ENCODE peak calls at places on chromosome 17, in nine cellular contexts. P, X, L, C, M, G, Y, A and J are unnamed samples.

GRCh38 chr17:28193241-28193640 is 125.8 kb upstream of the TMEM97 start:
- DNase-seq in P (no peak), X (peak; percentile 25), L (no peak), C (peak; percentile 4), M (no peak), G (no peak), Y (no peak), A (no peak), J (no peak)

GRCh38 chr17:13362341-13363122 is 239.2 kb downstream of the HS3ST3A1 start:
- DNase-seq in P (no peak), X (no peak), L (peak; percentile 76), C (no peak), M (no peak), G (no peak), Y (no peak), A (peak; percentile 91), J (no peak)

GRCh38 chr17:1649844-1650409 is at the start of gene RILP:
- DNase-seq in P (peak; percentile 98), X (peak; percentile 96), L (no peak), C (peak; percentile 89), M (no peak), G (peak; percentile 93), Y (peak; percentile 24), A (no peak), J (peak; percentile 33)

GRCh38 chr17:40582328-40582901 is 17.1 kb upstream of the CCR7 start:
- DNase-seq in P (no peak), X (peak; percentile 27), L (no peak), C (peak; percentile 65), M (peak; percentile 48), G (peak; percentile 97), Y (no peak), A (no peak), J (peak; percentile 74)

GRCh38 chr17:73101031-73101430 is 8.5 kb upstream of the SLC39A11 start:
- DNase-seq in P (no peak), X (peak; percentile 19), L (no peak), C (no peak), M (no peak), G (no peak), Y (no peak), A (no peak), J (no peak)

GRCh38 chr17:49515196-49515770 is 20.2 kb downstream of the NGFR start:
- DNase-seq in P (peak; percentile 97), X (peak; percentile 91), L (peak; percentile 74), C (peak; percentile 89), M (no peak), G (peak; percentile 81), Y (peak; percentile 36), A (peak; percentile 93), J (peak; percentile 55)

GRCh38 chr17:4174556-4174955 is 31.6 kb downstream of the CYB5D2 start:
- DNase-seq in P (no peak), X (no peak), L (no peak), C (no peak), M (no peak), G (peak; percentile 1), Y (no peak), A (no peak), J (no peak)

GRCh38 chr17:38982858-38983746 is 15.9 kb upstream of the FBXO47 start:
- DNase-seq in P (no peak), X (peak; percentile 66), L (peak; percentile 48), C (peak; percentile 70), M (no peak), G (no peak), Y (peak; percentile 53), A (peak; percentile 75), J (peak; percentile 41)

GRCh38 chr17:60139438-60140285 is 10.1 kb upstream of the CA4 start:
- DNase-seq in P (peak; percentile 74), X (peak; percentile 81), L (peak; percentile 53), C (peak; percentile 71), M (peak; percentile 31), G (peak; percentile 90), Y (peak; percentile 12), A (peak; percentile 58), J (peak; percentile 26)

GRCh38 chr17:59753522-59754467 is 46.3 kb downstream of the VMP1 start:
- DNase-seq in P (no peak), X (no peak), L (peak; percentile 74), C (peak; percentile 43), M (no peak), G (no peak), Y (peak; percentile 88), A (peak; percentile 93), J (no peak)

GRCh38 chr17:48486557-48486956 is 44.3 kb downstream of the HOXB1 start:
- DNase-seq in P (no peak), X (peak; percentile 5), L (peak; percentile 94), C (no peak), M (no peak), G (no peak), Y (peak; percentile 82), A (peak; percentile 100), J (peak; percentile 93)

GRCh38 chr17:2337152-2337810 is at the start of gene SGSM2:
- DNase-seq in P (peak; percentile 63), X (peak; percentile 64), L (no peak), C (peak; percentile 71), M (peak; percentile 50), G (peak; percentile 93), Y (no peak), A (peak; percentile 34), J (no peak)

GRCh38 chr17:27319536-27320221 is 25.8 kb downstream of the WSB1 start:
- DNase-seq in P (peak; percentile 71), X (peak; percentile 86), L (no peak), C (peak; percentile 82), M (no peak), G (no peak), Y (no peak), A (peak; percentile 48), J (peak; percentile 5)

GRCh38 chr17:21286066-21286770 is 1.7 kb downstream of the MAP2K3 start:
- DNase-seq in P (peak; percentile 93), X (peak; percentile 91), L (peak; percentile 98), C (peak; percentile 92), M (no peak), G (peak; percentile 91), Y (peak; percentile 81), A (peak; percentile 99), J (peak; percentile 87)

GRCh38 chr17:48910370-48910769 is 2.2 kb downstream of the UBE2Z start:
- DNase-seq in P (no peak), X (no peak), L (no peak), C (no peak), M (no peak), G (no peak), Y (no peak), A (no peak), J (no peak)

GRCh38 chr17:31226373-31226772 is 70.7 kb downstream of the OMG start:
- DNase-seq in P (no peak), X (no peak), L (no peak), C (no peak), M (no peak), G (no peak), Y (no peak), A (no peak), J (no peak)

GRCh38 chr17:31231852-31232251 is 65.2 kb downstream of the OMG start:
- DNase-seq in P (no peak), X (no peak), L (no peak), C (no peak), M (no peak), G (no peak), Y (no peak), A (no peak), J (no peak)

GRCh38 chr17:31225831-31226230 is 71.2 kb downstream of the OMG start:
- DNase-seq in P (no peak), X (no peak), L (no peak), C (no peak), M (no peak), G (no peak), Y (no peak), A (no peak), J (no peak)

GRCh38 chr17:31224366-31224765 is 72.7 kb downstream of the OMG start:
- DNase-seq in P (no peak), X (no peak), L (no peak), C (no peak), M (no peak), G (no peak), Y (no peak), A (no peak), J (no peak)

GRCh38 chr17:31226950-31227349 is 70.1 kb downstream of the OMG start:
- DNase-seq in P (no peak), X (no peak), L (no peak), C (no peak), M (no peak), G (no peak), Y (no peak), A (no peak), J (no peak)
- H3K27me3 ChIP-seq in P (no peaks in the 10 kb centered on the region), X (no peaks in the 10 kb centered on the region), L (no peaks in the 10 kb centered on the region), C (no peaks in the 10 kb centered on the region), M (no peaks in the 10 kb centered on the region), G (no peaks in the 10 kb centered on the region), Y (no peaks in the 10 kb centered on the region), A (no peaks in the 10 kb centered on the region), J (no peaks in the 10 kb centered on the region)

DNA sequence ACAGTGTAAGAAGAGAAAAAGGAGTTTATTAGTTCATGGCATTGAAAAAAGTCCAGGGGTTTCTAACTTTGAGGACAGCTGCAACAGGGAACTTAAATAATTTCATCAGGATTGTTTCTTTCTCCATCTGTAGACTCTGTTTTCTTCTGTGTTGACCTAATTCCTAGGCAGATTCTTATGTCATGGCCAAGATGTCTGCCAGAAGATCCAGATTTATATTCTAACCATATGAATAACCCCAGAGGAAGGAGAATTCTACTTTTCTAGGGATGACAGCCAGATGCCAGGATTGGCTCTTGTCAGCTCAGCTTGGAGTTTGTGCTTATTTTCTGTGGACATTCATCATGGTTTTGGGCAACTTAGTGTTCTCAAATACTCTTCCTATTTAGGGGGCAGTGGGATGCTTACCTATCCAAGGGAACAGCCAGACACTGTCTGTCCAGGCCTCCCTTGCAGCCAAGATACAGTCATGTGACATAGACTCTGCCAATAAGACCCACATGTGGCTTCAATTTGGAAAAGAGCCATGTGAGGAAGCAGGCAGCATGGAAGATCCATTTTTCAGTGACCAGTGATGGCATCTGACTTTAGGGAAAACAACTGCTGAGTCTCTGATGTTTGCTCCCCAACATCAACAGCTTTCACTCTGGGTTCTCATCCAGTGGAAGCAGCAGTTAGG is 18.2 kb downstream of the PCTP start:
- DNase-seq in P (no peak), X (no peak), L (no peak), C (no peak), M (no peak), G (no peak), Y (no peak), A (peak; percentile 24), J (no peak)
- H3K27ac ChIP-seq in P (no peak overlapping the region), X (no peak overlapping the region), L (no peak overlapping the region), C (no peak overlapping the region), M (no peak overlapping the region), G (no peak overlapping the region), Y (no peak overlapping the region), A (peak overlapping the region; percentile 70), J (no peak overlapping the region)

GRCh38 chr17:61756561-61756960 is 106.8 kb downstream of the BRIP1 start:
- DNase-seq in P (no peak), X (no peak), L (no peak), C (no peak), M (no peak), G (no peak), Y (no peak), A (no peak), J (no peak)
- TF ChIP-seq CTCF in P (no peak), X (no peak), L (no peak), C (no peak), M (no peak), G (no peak), Y (no peak), A (no peak), J (no peak)

DNA sequence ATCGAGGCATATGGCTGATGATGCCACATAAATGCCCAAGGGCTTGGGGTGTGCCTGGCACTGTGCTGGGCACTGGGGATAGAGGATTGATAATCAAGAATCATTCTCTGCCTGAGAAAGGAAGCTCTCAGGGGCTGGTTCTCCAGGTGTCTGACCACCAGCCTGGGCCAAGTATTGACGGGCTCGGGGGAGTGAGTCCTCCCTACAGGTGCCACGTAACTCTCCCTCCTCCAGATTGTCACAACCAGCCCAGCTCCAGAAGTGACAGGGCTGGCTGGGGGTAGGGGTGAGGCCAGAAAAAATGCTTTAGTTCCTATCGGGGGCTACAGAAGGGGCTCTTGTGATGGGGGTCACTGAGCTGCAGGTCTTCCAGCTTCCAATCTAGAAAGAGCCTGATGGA is 10.7 kb upstream of the C1QL1 start:
- DNase-seq in P (no peak), X (no peak), L (no peak), C (no peak), M (no peak), G (no peak), Y (no peak), A (no peak), J (no peak)
- H3K27me3 ChIP-seq in P (no peaks in the 10 kb centered on the region), X (no peaks in the 10 kb centered on the region), L (peaks cover 10% of the 10 kb centered on the region), C (no peaks in the 10 kb centered on the region), M (peaks cover 11% of the 10 kb centered on the region), G (peaks cover 6% of the 10 kb centered on the region), Y (no peaks in the 10 kb centered on the region), A (peaks cover 4% of the 10 kb centered on the region), J (peaks cover 32% of the 10 kb centered on the region)